ENCODE peak calls at places on chromosome 18, in five cellular contexts. X is tibial nerve, N is stomach, D is small intestine, S is heart left ventricle. Z is an unnamed sample. For H3K27me3, the result is how much of the 10 kb centered on the place peaks cover.

GRCh38 chr18:7164610-7165009 is 47.0 kb upstream of the LAMA1 start:
- DNase-seq in N (no peak), X (no peak), S (no peak), D (no peak), Z (no peak)

GRCh38 chr18:11308499-11308898 is 159.1 kb upstream of the PIEZO2 start:
- DNase-seq in S (no peak), X (no peak), N (no peak), D (no peak), Z (no peak)

GRCh38 chr18:74626311-74626874 is 28.7 kb downstream of the ZNF407 start:
- DNase-seq in N (no peak), S (no peak), D (no peak), X (no peak), Z (no peak)

GRCh38 chr18:34809697-34810096 is 99.6 kb downstream of the DTNA start:
- DNase-seq in S (no peak), N (no peak), X (peak), D (peak), Z (no peak)

GRCh38 chr18:49160075-49160930 is 209.5 kb upstream of the SMAD7 start:
- DNase-seq in N (no peak), X (no peak), D (no peak), S (no peak), Z (no peak)

GRCh38 chr18:79988925-79989361 is 580 bp upstream of the TXNL4A start:
- DNase-seq in X (no peak), N (peak), S (no peak), D (no peak), Z (no peak)

GRCh38 chr18:32769242-32770180 is 3.3 kb downstream of the KLHL14 start:
- DNase-seq in X (no peak), N (no peak), D (no peak), S (no peak), Z (no peak)

GRCh38 chr18:68177807-68178702 is 536.9 kb downstream of the TMX3 start:
- DNase-seq in X (no peak), D (peak), S (no peak), N (peak), Z (no peak)

GRCh38 chr18:79736230-79736629 is 56.6 kb downstream of the CTDP1 start:
- DNase-seq in N (no peak), S (no peak), X (no peak), D (no peak), Z (no peak)

GRCh38 chr18:76443519-76444435 is 51.3 kb downstream of the ZNF516 start:
- DNase-seq in S (peak), X (no peak), N (no peak), D (no peak), Z (no peak)

GRCh38 chr18:31581498-31582197 is 10.0 kb upstream of the TTR start:
- DNase-seq in N (no peak), D (no peak), S (no peak), X (no peak), Z (no peak)

GRCh38 chr18:49238433-49239042 is 221.9 kb downstream of the DYM start:
- DNase-seq in D (no peak), N (no peak), X (no peak), S (no peak), Z (no peak)

GRCh38 chr18:43592268-43592667 is 315.0 kb upstream of the SYT4 start:
- DNase-seq in X (no peak), N (no peak), D (no peak), S (no peak), Z (no peak)

GRCh38 chr18:59950215-59950944 is 50.6 kb downstream of the PMAIP1 start:
- DNase-seq in N (no peak), S (no peak), X (no peak), D (no peak), Z (no peak)

GRCh38 chr18:31429623-31430022 is 17.9 kb upstream of the DSG3 start:
- DNase-seq in X (no peak), S (no peak), D (peak), N (no peak), Z (no peak)

GRCh38 chr18:30682667-30683066 is 359.9 kb downstream of the DSC3 start:
- DNase-seq in D (no peak), S (no peak), N (no peak), X (no peak), Z (no peak)

GRCh38 chr18:55401638-55402191 is 186.3 kb downstream of the TCF4 start:
- DNase-seq in N (no peak), S (peak), D (no peak), X (no peak), Z (no peak)

GRCh38 chr18:74242451-74243096 is 49.2 kb downstream of the CYB5A start:
- DNase-seq in N (no peak), D (peak), X (no peak), S (peak), Z (no peak)

GRCh38 chr18:45755936-45756335 is 32.0 kb downstream of the SLC14A1 start:
- DNase-seq in S (peak), X (no peak), N (peak), D (peak), Z (no peak)

GRCh38 chr18:58496937-58497336 is 132.0 kb downstream of the ALPK2 start:
- DNase-seq in X (no peak), N (no peak), S (no peak), D (no peak), Z (no peak)

GRCh38 chr18:6004683-6005082 is 109.4 kb upstream of the TMEM200C start:
- DNase-seq in D (no peak), S (no peak), X (no peak), N (no peak), Z (no peak)

GRCh38 chr18:22711381-22711717 is 221.8 kb upstream of the RBBP8 start:
- DNase-seq in N (no peak), D (no peak), X (no peak), S (no peak), Z (no peak)

GRCh38 chr18:11850821-11851155 is 425 bp upstream of the CHMP1B start:
- DNase-seq in X (no peak), S (no peak), D (no peak), N (no peak), Z (no peak)

GRCh38 chr18:77057043-77057442 is 75.5 kb downstream of the MBP start:
- DNase-seq in N (no peak), X (no peak), S (no peak), D (no peak), Z (no peak)

GRCh38 chr18:42011053-42011452 is 56.0 kb downstream of the PIK3C3 start:
- DNase-seq in X (no peak), S (no peak), N (no peak), D (no peak), Z (no peak)
- H3K27ac ChIP-seq in X (no peak), S (no peak), N (no peak), D (no peak), Z (no peak)

GRCh38 chr18:78527984-78528383 is 451.6 kb upstream of the SALL3 start:
- DNase-seq in N (no peak), S (no peak), D (no peak), X (no peak), Z (no peak)
- H3K27me3 ChIP-seq in N (under half), S (under half), D (under half), X (under half), Z (under half)

GRCh38 chr18:13380671-13381070 is 162.1 kb downstream of the LDLRAD4 start:
- DNase-seq in D (no peak), X (no peak), S (no peak), N (no peak), Z (no peak)
- H3K27ac ChIP-seq in D (no peak), X (no peak), S (no peak), N (no peak), Z (no peak)

DNA sequence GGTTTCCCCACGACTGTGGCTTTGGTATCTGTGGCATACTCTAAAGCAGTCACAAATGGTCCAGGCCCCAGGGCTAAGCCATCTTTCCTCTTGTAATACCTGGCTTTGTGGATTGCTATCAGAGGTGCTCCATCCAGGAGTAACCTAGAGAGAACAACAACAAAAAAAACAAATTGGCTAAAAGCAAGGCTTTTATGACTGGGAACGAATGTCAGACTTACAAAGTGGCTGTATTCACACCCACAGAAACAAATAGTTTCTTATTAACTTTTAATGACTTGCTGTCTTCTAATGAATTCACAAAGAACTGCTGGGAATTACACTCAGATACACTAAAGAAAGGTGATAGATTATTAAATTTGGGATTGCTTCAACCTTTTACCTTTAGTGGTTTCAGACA is 35.1 kb downstream of the HDHD2 start:
- DNase-seq in X (no peak), N (no peak), D (no peak), S (no peak), Z (no peak)
- H3K27me3 ChIP-seq in X (under half), N (under half), D (under half), S (under half), Z (under half)

GRCh38 chr18:47150824-47151366 is 595 bp upstream of the HDHD2 start:
- DNase-seq in D (no peak), N (no peak), S (peak), X (no peak), Z (peak)
- H3K27ac ChIP-seq in D (peak), N (peak), S (peak), X (peak), Z (peak)

DNA sequence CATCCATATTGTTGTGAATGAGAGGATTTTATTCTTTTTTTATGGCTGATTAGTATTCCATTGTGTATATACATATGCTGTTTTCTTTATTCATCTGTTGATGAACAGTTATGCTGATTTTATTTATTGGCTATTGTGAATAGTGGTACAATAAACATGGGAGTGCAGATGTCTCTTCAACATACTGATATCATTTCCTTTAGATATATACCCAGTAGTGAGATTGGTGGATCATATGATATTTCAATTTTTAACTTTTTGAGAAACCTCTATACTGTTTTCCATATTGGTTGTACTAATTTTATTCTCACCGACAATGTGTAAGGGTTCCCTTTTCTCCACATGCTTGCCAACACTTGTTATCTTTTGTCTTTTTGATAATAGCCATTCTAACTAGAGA is 144.5 kb downstream of the ADCYAP1 start:
- DNase-seq in D (no peak), S (no peak), X (no peak), N (no peak), Z (no peak)
- H3K27me3 ChIP-seq in D (under half), S (under half), X (under half), N (under half), Z (under half)

GRCh38 chr18:63074987-63075404 is 244.6 kb downstream of the BCL2 start:
- DNase-seq in D (peak), N (peak), X (peak), S (peak), Z (peak)
- H3K27ac ChIP-seq in D (peak), N (peak), X (peak), S (no peak), Z (no peak)

GRCh38 chr18:36279001-36279400 is 18.5 kb upstream of the FHOD3 start:
- DNase-seq in S (no peak), N (no peak), D (no peak), X (no peak), Z (no peak)
- H3K27me3 ChIP-seq in S (under half), N (under half), D (under half), X (under half), Z (under half)